ENCODE peak calls at places on chromosomes 2 and 18, in six cellular contexts. One of them, this sample, is unnamed.

GRCh38 chr2:231696004-231696367 is 12.3 kb upstream of the PTMA start:
- DNase-seq in HCT116: no peak
- DNase-seq in A549: no peak
- DNase-seq in H1: no peak
- DNase-seq in IMR-90: peak
- DNase-seq in HepG2: no peak
- DNase-seq in this sample: no peak

GRCh38 chr2:47422560-47422959 is 19.6 kb downstream of the MSH2 start:
- DNase-seq in IMR-90: peak
- DNase-seq in HCT116: no peak
- DNase-seq in HepG2: no peak
- DNase-seq in A549: peak
- DNase-seq in H1: no peak
- DNase-seq in this sample: no peak

GRCh38 chr2:214185546-214185945 is 225.3 kb upstream of the VWC2L start:
- DNase-seq in HepG2: no peak
- DNase-seq in HCT116: no peak
- DNase-seq in H1: no peak
- DNase-seq in A549: no peak
- DNase-seq in IMR-90: no peak
- DNase-seq in this sample: no peak

GRCh38 chr2:191474459-191474858 is 203.5 kb upstream of the NABP1 start:
- DNase-seq in HepG2: no peak
- DNase-seq in IMR-90: no peak
- DNase-seq in H1: no peak
- DNase-seq in HCT116: no peak
- DNase-seq in A549: no peak
- DNase-seq in this sample: no peak

GRCh38 chr2:182148344-182148743 is 162.7 kb downstream of the PPP1R1C start:
- DNase-seq in H1: no peak
- DNase-seq in HCT116: no peak
- DNase-seq in HepG2: no peak
- DNase-seq in A549: no peak
- DNase-seq in IMR-90: no peak
- DNase-seq in this sample: no peak

GRCh38 chr2:42957109-42958035 is 165.0 kb upstream of the HAAO start:
- DNase-seq in A549: no peak
- DNase-seq in HepG2: peak
- DNase-seq in IMR-90: peak
- DNase-seq in H1: no peak
- DNase-seq in HCT116: no peak
- DNase-seq in this sample: no peak

GRCh38 chr2:190447766-190448165 is 39.6 kb downstream of the MFSD6 start:
- DNase-seq in A549: no peak
- DNase-seq in H1: no peak
- DNase-seq in IMR-90: no peak
- DNase-seq in HepG2: no peak
- DNase-seq in HCT116: no peak
- DNase-seq in this sample: no peak

GRCh38 chr18:9366126-9366714 is 31.6 kb downstream of the TWSG1 start:
- DNase-seq in H1: peak
- DNase-seq in HCT116: peak
- DNase-seq in IMR-90: peak
- DNase-seq in A549: peak
- DNase-seq in HepG2: no peak
- DNase-seq in this sample: no peak

GRCh38 chr2:234679766-234680687 is 183.1 kb upstream of the ARL4C start:
- DNase-seq in HCT116: peak
- DNase-seq in A549: peak
- DNase-seq in H1: peak
- DNase-seq in IMR-90: peak
- DNase-seq in HepG2: peak
- DNase-seq in this sample: no peak

GRCh38 chr2:223494496-223494895 is 107.7 kb downstream of the SCG2 start:
- DNase-seq in HCT116: no peak
- DNase-seq in H1: no peak
- DNase-seq in IMR-90: no peak
- DNase-seq in A549: no peak
- DNase-seq in HepG2: no peak
- DNase-seq in this sample: no peak

GRCh38 chr2:189002079-189002478 is 27.9 kb downstream of the COL3A1 start:
- DNase-seq in HepG2: no peak
- DNase-seq in HCT116: peak
- DNase-seq in H1: no peak
- DNase-seq in IMR-90: peak
- DNase-seq in A549: peak
- DNase-seq in this sample: no peak

GRCh38 chr2:231399853-231400667 is 4.5 kb downstream of the B3GNT7 start:
- DNase-seq in IMR-90: no peak
- DNase-seq in H1: peak
- DNase-seq in HCT116: no peak
- DNase-seq in HepG2: peak
- DNase-seq in A549: peak
- DNase-seq in this sample: no peak

GRCh38 chr2:38750011-38750792 is 959 bp downstream of the SRSF7 start:
- DNase-seq in HepG2: no peak
- DNase-seq in A549: no peak
- DNase-seq in HCT116: no peak
- DNase-seq in IMR-90: peak
- DNase-seq in H1: no peak
- DNase-seq in this sample: peak

GRCh38 chr2:17981936-17982335 is 103.5 kb downstream of the KCNS3 start:
- DNase-seq in H1: no peak
- DNase-seq in A549: no peak
- DNase-seq in IMR-90: no peak
- DNase-seq in HCT116: no peak
- DNase-seq in HepG2: no peak
- DNase-seq in this sample: no peak

GRCh38 chr18:48409591-48410094 is 460 bp upstream of the ZBTB7C start:
- DNase-seq in HepG2: no peak
- DNase-seq in HCT116: no peak
- DNase-seq in IMR-90: no peak
- DNase-seq in H1: peak
- DNase-seq in A549: no peak
- DNase-seq in this sample: peak

GRCh38 chr2:177391822-177392372 is 676 bp upstream of the AGPS start:
- DNase-seq in HCT116: no peak
- DNase-seq in H1: no peak
- DNase-seq in A549: no peak
- DNase-seq in HepG2: no peak
- DNase-seq in IMR-90: no peak
- DNase-seq in this sample: no peak

GRCh38 chr18:3447035-3447894 is 2.7 kb upstream of the TGIF1 start:
- DNase-seq in IMR-90: peak
- DNase-seq in H1: peak
- DNase-seq in HCT116: no peak
- DNase-seq in A549: no peak
- DNase-seq in HepG2: no peak
- DNase-seq in this sample: peak

GRCh38 chr18:26547302-26548143 is 830 bp downstream of the KCTD1 start:
- DNase-seq in IMR-90: peak
- DNase-seq in A549: peak
- DNase-seq in HepG2: no peak
- DNase-seq in HCT116: no peak
- DNase-seq in H1: peak
- DNase-seq in this sample: no peak

GRCh38 chr2:236643480-236643879 is 73.9 kb downstream of the ACKR3 start:
- DNase-seq in HCT116: no peak
- DNase-seq in A549: no peak
- DNase-seq in IMR-90: no peak
- DNase-seq in H1: no peak
- DNase-seq in HepG2: no peak
- DNase-seq in this sample: no peak

GRCh38 chr18:2909431-2910140 is 62.8 kb downstream of the EMILIN2 start:
- DNase-seq in HepG2: no peak
- DNase-seq in H1: no peak
- DNase-seq in A549: no peak
- DNase-seq in HCT116: no peak
- DNase-seq in IMR-90: no peak
- DNase-seq in this sample: no peak

DNA sequence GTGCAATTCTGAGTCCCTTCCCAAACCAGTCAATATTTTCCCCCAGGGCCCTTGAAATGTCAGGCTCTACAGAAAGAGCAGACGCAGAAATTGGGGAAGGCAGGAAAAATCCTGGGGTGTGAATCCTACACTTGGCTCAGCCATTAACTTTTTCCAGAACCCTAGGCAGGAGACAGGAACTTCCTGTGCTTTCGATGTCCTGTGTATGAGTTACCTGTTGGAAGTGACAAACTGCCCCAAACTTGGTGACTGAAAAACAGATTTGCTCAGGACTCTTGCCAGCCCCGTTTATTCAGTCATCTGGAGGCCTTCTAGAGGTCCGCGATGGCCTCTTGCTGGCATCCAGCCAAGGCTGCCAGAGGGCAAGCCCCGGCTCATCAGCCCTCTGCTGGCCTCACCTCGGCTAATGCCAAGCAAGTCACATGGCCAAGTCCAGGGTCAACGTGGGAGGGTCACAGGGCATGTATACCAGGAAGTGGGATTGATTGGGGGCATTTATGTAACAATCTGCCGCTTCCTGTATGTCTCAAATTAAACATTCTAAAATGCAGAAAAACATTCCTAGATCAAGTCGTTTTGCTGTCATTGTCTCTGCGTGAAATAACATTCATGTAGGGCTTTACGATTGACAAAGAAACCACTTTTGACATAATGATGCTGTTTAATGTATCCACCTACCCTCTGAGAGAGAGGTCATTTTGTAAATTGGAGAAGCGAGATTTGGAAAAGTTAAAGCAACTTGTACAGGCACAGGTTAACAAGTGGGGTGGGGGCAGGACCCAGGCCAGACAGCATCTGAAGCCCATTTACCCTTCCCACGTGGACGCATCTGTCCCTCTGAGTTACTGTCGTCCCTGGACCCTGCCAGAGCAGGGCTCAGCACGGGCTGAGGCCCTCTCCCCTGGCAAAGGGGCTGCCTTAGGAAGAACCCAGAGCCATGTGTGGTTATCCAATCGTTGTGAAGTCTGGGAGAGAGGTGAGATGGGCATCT is 179.4 kb downstream of the INHBB start:
- DNase-seq in IMR-90: no peak
- DNase-seq in A549: no peak
- DNase-seq in HepG2: peak
- DNase-seq in HCT116: no peak
- DNase-seq in H1: no peak
- DNase-seq in this sample: peak
- TF ChIP-seq RAD21 in IMR-90: no peak
- TF ChIP-seq RAD21 in A549: no peak
- TF ChIP-seq RAD21 in HepG2: peak
- TF ChIP-seq RAD21 in HCT116: no peak
- TF ChIP-seq RAD21 in H1: no peak
- TF ChIP-seq RAD21 in this sample: no peak

GRCh38 chr2:95143838-95144237 is 15.8 kb downstream of the ZNF514 start:
- DNase-seq in HCT116: no peak
- DNase-seq in H1: no peak
- DNase-seq in HepG2: no peak
- DNase-seq in A549: no peak
- DNase-seq in IMR-90: no peak
- DNase-seq in this sample: no peak

DNA sequence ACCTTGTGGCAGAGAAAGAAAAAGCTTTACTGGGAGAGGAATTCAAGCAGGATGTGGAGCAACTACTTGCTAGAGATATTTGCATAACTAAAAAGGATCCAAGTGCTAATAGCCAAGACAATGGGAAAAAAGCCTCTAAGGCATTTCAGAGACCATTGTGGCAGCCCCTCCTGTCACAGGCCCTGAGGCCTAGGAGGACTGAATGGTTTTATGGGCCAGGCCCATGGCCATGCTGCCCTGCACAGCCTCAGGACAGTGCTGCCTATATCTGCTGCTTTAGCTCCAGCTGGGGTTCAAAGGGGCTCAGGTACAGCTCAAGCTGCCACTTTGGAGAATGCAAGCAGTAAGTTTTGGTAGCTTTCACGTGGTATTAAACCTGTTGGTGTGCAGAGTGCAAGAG is 17.1 kb upstream of the MRPS5 start:
- DNase-seq in A549: no peak
- DNase-seq in HepG2: no peak
- DNase-seq in HCT116: no peak
- DNase-seq in H1: no peak
- DNase-seq in IMR-90: no peak
- DNase-seq in this sample: no peak
- TF ChIP-seq RAD21 in A549: no peak
- TF ChIP-seq RAD21 in HepG2: no peak
- TF ChIP-seq RAD21 in HCT116: no peak
- TF ChIP-seq RAD21 in H1: no peak
- TF ChIP-seq RAD21 in IMR-90: no peak
- TF ChIP-seq RAD21 in this sample: no peak

DNA sequence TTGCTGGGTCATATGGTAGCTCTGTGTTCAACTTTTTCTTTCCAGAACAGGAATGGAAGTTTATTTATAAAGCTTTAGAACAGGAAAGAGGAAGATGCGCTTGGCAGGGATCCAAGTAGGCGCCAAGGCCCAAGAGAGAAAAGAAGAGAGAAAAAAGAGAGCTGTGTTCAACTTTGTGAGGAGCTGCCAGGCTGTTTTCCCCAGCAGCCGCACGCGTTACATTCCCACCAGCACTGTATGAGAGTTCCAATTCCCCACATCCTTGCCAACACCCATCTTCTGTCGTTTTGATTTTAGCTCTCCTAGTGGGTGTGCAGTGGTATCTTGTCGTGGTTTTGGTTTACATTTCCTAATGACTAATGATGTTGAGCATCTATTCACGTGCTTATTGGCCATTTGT is 51.4 kb downstream of the KCNF1 start:
- DNase-seq in HCT116: no peak
- DNase-seq in IMR-90: peak
- DNase-seq in A549: no peak
- DNase-seq in H1: no peak
- DNase-seq in HepG2: no peak
- DNase-seq in this sample: no peak
- TF ChIP-seq RAD21 in HCT116: no peak
- TF ChIP-seq RAD21 in IMR-90: no peak
- TF ChIP-seq RAD21 in A549: no peak
- TF ChIP-seq RAD21 in H1: no peak
- TF ChIP-seq RAD21 in HepG2: no peak
- TF ChIP-seq RAD21 in this sample: no peak

DNA sequence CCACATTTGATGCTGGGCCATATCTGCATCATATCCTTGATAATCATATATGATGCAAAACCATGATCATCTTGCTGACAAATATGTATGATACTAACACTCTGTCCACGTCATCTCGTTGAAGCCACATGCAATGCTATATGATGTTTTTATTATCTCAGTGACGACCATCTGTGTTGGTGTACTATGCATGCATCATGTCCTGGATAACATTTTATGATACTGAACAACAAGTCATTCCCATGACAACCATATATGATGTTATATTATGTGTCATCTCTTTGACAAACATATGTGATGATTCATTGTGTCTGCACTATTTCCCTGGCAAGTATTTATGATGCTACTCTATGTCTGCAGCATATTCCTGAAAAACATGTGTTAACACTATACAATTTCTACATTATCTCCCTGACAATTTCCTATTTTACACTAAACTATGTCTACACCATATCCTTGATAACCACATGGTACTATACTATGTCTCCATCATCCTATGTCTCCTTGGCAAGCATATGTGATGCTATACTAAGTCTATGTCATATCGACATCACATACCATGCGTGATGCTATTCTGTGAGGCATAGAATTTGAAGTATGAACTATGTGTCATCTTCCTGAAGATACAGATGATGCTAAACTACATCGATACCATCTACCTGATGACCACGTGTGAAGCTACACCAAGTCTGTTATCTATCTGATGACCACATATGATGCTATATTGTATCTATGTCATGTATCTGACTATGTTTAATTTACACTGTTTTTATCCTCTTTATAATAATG is 37.0 kb downstream of the DAW1 start:
- DNase-seq in HCT116: no peak
- DNase-seq in IMR-90: peak
- DNase-seq in A549: no peak
- DNase-seq in H1: no peak
- DNase-seq in HepG2: no peak
- DNase-seq in this sample: no peak
- TF ChIP-seq RAD21 in HCT116: no peak
- TF ChIP-seq RAD21 in IMR-90: no peak
- TF ChIP-seq RAD21 in A549: no peak
- TF ChIP-seq RAD21 in H1: no peak
- TF ChIP-seq RAD21 in HepG2: no peak
- TF ChIP-seq RAD21 in this sample: no peak

This sample was measured in K562.